ENCODE peak calls at places on chromosome 16, in four cellular contexts. T, Y, E and Z are unnamed samples.

GRCh38 chr16:88835383-88835782 is 21.4 kb downstream of the GALNS start:
- DNase-seq in Y (no peak), E (peak; percentile 20), T (no peak), Z (no peak)

GRCh38 chr16:72739577-72739976 is 308.4 kb downstream of the ZFHX3 start:
- DNase-seq in E (no peak), Y (no peak), T (no peak), Z (no peak)

GRCh38 chr16:72066747-72067146 is 3.7 kb downstream of the HPR start:
- DNase-seq in T (no peak), E (no peak), Y (no peak), Z (no peak)

GRCh38 chr16:81752225-81752875 is 26.7 kb upstream of the PLCG2 start:
- DNase-seq in Y (no peak), E (peak; percentile 73), T (peak; percentile 63), Z (no peak)

GRCh38 chr16:1788095-1788707 is 5.3 kb downstream of the IGFALS start:
- DNase-seq in E (no peak), T (no peak), Y (no peak), Z (peak; percentile 3)

GRCh38 chr16:82317411-82318168 is 147.6 kb upstream of the MPHOSPH6 start:
- DNase-seq in Y (no peak), T (no peak), E (no peak), Z (no peak)

GRCh38 chr16:4984174-4985000 is 26.3 kb downstream of the SEC14L5 start:
- DNase-seq in E (no peak), Y (no peak), T (no peak), Z (no peak)

GRCh38 chr16:47374629-47375028 is 86.2 kb downstream of the ITFG1 start:
- DNase-seq in T (no peak), Y (no peak), E (no peak), Z (no peak)

GRCh38 chr16:23516366-23517137 is 6.3 kb upstream of the GGA2 start:
- DNase-seq in E (no peak), Y (no peak), T (no peak), Z (no peak)

GRCh38 chr16:54602666-54603065 is 316.1 kb upstream of the IRX3 start:
- DNase-seq in Y (no peak), T (no peak), E (no peak), Z (no peak)

GRCh38 chr16:88442435-88442810 is 10.7 kb upstream of the ZFPM1 start:
- DNase-seq in T (no peak), Y (no peak), E (no peak), Z (no peak)

GRCh38 chr16:5428932-5429331 is 331.3 kb upstream of the EEF2KMT start:
- DNase-seq in E (peak; percentile 41), Y (no peak), T (no peak), Z (no peak)